ENCODE peak calls at places on chromosomes 11 and 22, in ten cellular contexts. One of them, this sample, is unnamed.

GRCh38 chr11:76269661-76270322 is 63.5 kb upstream of the WNT11 start:
- DNase-seq in activated naive CD4-positive, alpha-beta T cell treated with anti-CD3 and anti-CD28 coated beads, Interleukin-2, amount 10 ng/mL, durations not matched to agents 7 days and 5 days: no peak
- DNase-seq in GM19239: no peak
- DNase-seq in T-helper 1 cell: no peak
- DNase-seq in upper lobe of right lung: no peak
- DNase-seq in naive thymus-derived CD4-positive, alpha-beta T cell: no peak
- DNase-seq in activated CD4-positive, alpha-beta T cell treated with anti-CD3 and anti-CD28 coated beads for 24 hours: no peak
- DNase-seq in GM13977: no peak
- DNase-seq in SW480: no peak
- DNase-seq in NCI-H774: no peak
- DNase-seq in this sample: no peak

GRCh38 chr11:2933376-2934056 is 4.3 kb upstream of the PHLDA2 start:
- DNase-seq in activated naive CD4-positive, alpha-beta T cell treated with anti-CD3 and anti-CD28 coated beads, Interleukin-2, amount 10 ng/mL, durations not matched to agents 7 days and 5 days: peak; percentile 71
- DNase-seq in upper lobe of right lung: peak; percentile 94
- DNase-seq in SW480: peak; percentile 54
- DNase-seq in activated CD4-positive, alpha-beta T cell treated with anti-CD3 and anti-CD28 coated beads for 24 hours: no peak
- DNase-seq in NCI-H774: no peak
- DNase-seq in T-helper 1 cell: peak; percentile 94
- DNase-seq in GM13977: no peak
- DNase-seq in GM19239: no peak
- DNase-seq in naive thymus-derived CD4-positive, alpha-beta T cell: no peak
- DNase-seq in this sample: peak; percentile 85

GRCh38 chr22:29470159-29470855 is 9.7 kb upstream of the NEFH start:
- DNase-seq in activated CD4-positive, alpha-beta T cell treated with anti-CD3 and anti-CD28 coated beads for 24 hours: peak; percentile 64
- DNase-seq in naive thymus-derived CD4-positive, alpha-beta T cell: peak; percentile 47
- DNase-seq in upper lobe of right lung: peak; percentile 83
- DNase-seq in T-helper 1 cell: peak; percentile 73
- DNase-seq in activated naive CD4-positive, alpha-beta T cell treated with anti-CD3 and anti-CD28 coated beads, Interleukin-2, amount 10 ng/mL, durations not matched to agents 7 days and 5 days: peak; percentile 81
- DNase-seq in GM13977: peak; percentile 83
- DNase-seq in SW480: peak; percentile 53
- DNase-seq in GM19239: peak; percentile 70
- DNase-seq in NCI-H774: peak; percentile 20
- DNase-seq in this sample: peak; percentile 68

GRCh38 chr22:50600541-50600940 is at the start of gene MAPK8IP2:
- DNase-seq in activated CD4-positive, alpha-beta T cell treated with anti-CD3 and anti-CD28 coated beads for 24 hours: no peak
- DNase-seq in upper lobe of right lung: no peak
- DNase-seq in naive thymus-derived CD4-positive, alpha-beta T cell: no peak
- DNase-seq in activated naive CD4-positive, alpha-beta T cell treated with anti-CD3 and anti-CD28 coated beads, Interleukin-2, amount 10 ng/mL, durations not matched to agents 7 days and 5 days: peak; percentile 39
- DNase-seq in SW480: no peak
- DNase-seq in GM19239: peak; percentile 57
- DNase-seq in T-helper 1 cell: no peak
- DNase-seq in GM13977: peak; percentile 69
- DNase-seq in NCI-H774: peak; percentile 38
- DNase-seq in this sample: no peak

GRCh38 chr11:111582163-111582562 is 20.1 kb upstream of the SIK2 start:
- DNase-seq in GM19239: no peak
- DNase-seq in activated naive CD4-positive, alpha-beta T cell treated with anti-CD3 and anti-CD28 coated beads, Interleukin-2, amount 10 ng/mL, durations not matched to agents 7 days and 5 days: no peak
- DNase-seq in T-helper 1 cell: no peak
- DNase-seq in NCI-H774: no peak
- DNase-seq in SW480: no peak
- DNase-seq in naive thymus-derived CD4-positive, alpha-beta T cell: no peak
- DNase-seq in activated CD4-positive, alpha-beta T cell treated with anti-CD3 and anti-CD28 coated beads for 24 hours: no peak
- DNase-seq in GM13977: no peak
- DNase-seq in upper lobe of right lung: no peak
- DNase-seq in this sample: no peak

GRCh38 chr11:2587976-2588748 is 111.6 kb downstream of the KCNQ1OT1 start:
- DNase-seq in naive thymus-derived CD4-positive, alpha-beta T cell: no peak
- DNase-seq in T-helper 1 cell: no peak
- DNase-seq in upper lobe of right lung: peak; percentile 52
- DNase-seq in GM13977: no peak
- DNase-seq in GM19239: no peak
- DNase-seq in NCI-H774: no peak
- DNase-seq in activated CD4-positive, alpha-beta T cell treated with anti-CD3 and anti-CD28 coated beads for 24 hours: no peak
- DNase-seq in SW480: no peak
- DNase-seq in activated naive CD4-positive, alpha-beta T cell treated with anti-CD3 and anti-CD28 coated beads, Interleukin-2, amount 10 ng/mL, durations not matched to agents 7 days and 5 days: peak; percentile 5
- DNase-seq in this sample: no peak

GRCh38 chr11:27329867-27330632 is 33.0 kb downstream of the CCDC34 start:
- DNase-seq in T-helper 1 cell: no peak
- DNase-seq in activated naive CD4-positive, alpha-beta T cell treated with anti-CD3 and anti-CD28 coated beads, Interleukin-2, amount 10 ng/mL, durations not matched to agents 7 days and 5 days: no peak
- DNase-seq in activated CD4-positive, alpha-beta T cell treated with anti-CD3 and anti-CD28 coated beads for 24 hours: no peak
- DNase-seq in GM19239: no peak
- DNase-seq in NCI-H774: no peak
- DNase-seq in naive thymus-derived CD4-positive, alpha-beta T cell: no peak
- DNase-seq in GM13977: no peak
- DNase-seq in SW480: no peak
- DNase-seq in upper lobe of right lung: no peak
- DNase-seq in this sample: no peak

GRCh38 chr11:106087815-106088435 is 10.5 kb downstream of the AASDHPPT start:
- DNase-seq in GM13977: no peak
- DNase-seq in NCI-H774: peak; percentile 31
- DNase-seq in activated CD4-positive, alpha-beta T cell treated with anti-CD3 and anti-CD28 coated beads for 24 hours: peak; percentile 20
- DNase-seq in naive thymus-derived CD4-positive, alpha-beta T cell: peak; percentile 10
- DNase-seq in upper lobe of right lung: peak; percentile 52
- DNase-seq in GM19239: no peak
- DNase-seq in T-helper 1 cell: peak; percentile 40
- DNase-seq in SW480: peak; percentile 35
- DNase-seq in activated naive CD4-positive, alpha-beta T cell treated with anti-CD3 and anti-CD28 coated beads, Interleukin-2, amount 10 ng/mL, durations not matched to agents 7 days and 5 days: peak; percentile 52
- DNase-seq in this sample: peak; percentile 70

GRCh38 chr11:118200901-118201680 is 23.7 kb downstream of the JAML start:
- DNase-seq in activated CD4-positive, alpha-beta T cell treated with anti-CD3 and anti-CD28 coated beads for 24 hours: no peak
- DNase-seq in activated naive CD4-positive, alpha-beta T cell treated with anti-CD3 and anti-CD28 coated beads, Interleukin-2, amount 10 ng/mL, durations not matched to agents 7 days and 5 days: peak; percentile 46
- DNase-seq in T-helper 1 cell: peak; percentile 48
- DNase-seq in SW480: no peak
- DNase-seq in NCI-H774: no peak
- DNase-seq in GM19239: no peak
- DNase-seq in GM13977: no peak
- DNase-seq in upper lobe of right lung: no peak
- DNase-seq in naive thymus-derived CD4-positive, alpha-beta T cell: peak; percentile 45
- DNase-seq in this sample: no peak

GRCh38 chr22:39469681-39470461 is 13.1 kb downstream of the MGAT3 start:
- DNase-seq in upper lobe of right lung: no peak
- DNase-seq in naive thymus-derived CD4-positive, alpha-beta T cell: no peak
- DNase-seq in activated CD4-positive, alpha-beta T cell treated with anti-CD3 and anti-CD28 coated beads for 24 hours: no peak
- DNase-seq in GM13977: no peak
- DNase-seq in activated naive CD4-positive, alpha-beta T cell treated with anti-CD3 and anti-CD28 coated beads, Interleukin-2, amount 10 ng/mL, durations not matched to agents 7 days and 5 days: no peak
- DNase-seq in T-helper 1 cell: no peak
- DNase-seq in NCI-H774: no peak
- DNase-seq in SW480: peak; percentile 50
- DNase-seq in GM19239: no peak
- DNase-seq in this sample: no peak

GRCh38 chr22:50303848-50304527 is 3.5 kb downstream of the PLXNB2 start:
- DNase-seq in GM19239: no peak
- DNase-seq in SW480: peak; percentile 36
- DNase-seq in T-helper 1 cell: no peak
- DNase-seq in upper lobe of right lung: peak; percentile 87
- DNase-seq in activated naive CD4-positive, alpha-beta T cell treated with anti-CD3 and anti-CD28 coated beads, Interleukin-2, amount 10 ng/mL, durations not matched to agents 7 days and 5 days: peak; percentile 34
- DNase-seq in naive thymus-derived CD4-positive, alpha-beta T cell: no peak
- DNase-seq in NCI-H774: no peak
- DNase-seq in GM13977: no peak
- DNase-seq in activated CD4-positive, alpha-beta T cell treated with anti-CD3 and anti-CD28 coated beads for 24 hours: no peak
- DNase-seq in this sample: no peak

This sample was measured in cardiac fibroblast.